ENCODE peak calls at places on chromosomes 6 and 20, in seven cellular contexts. H is kidney, N is mammary epithelial cell, R is astrocyte of the spinal cord, U is neural crest cell, D is MCF 10A, O is thoracic aorta. Z is an unnamed sample.
A peak's percentile ranks its signal among the peaks of the same experiment; 100 is the strongest.

GRCh38 chr6:128569737-128570438 is 49.5 kb upstream of the PTPRK start:
- DNase-seq in H (no peak), N (peak; percentile 81), R (peak; percentile 81), U (no peak), D (peak; percentile 93), O (no peak), Z (peak; percentile 78)

GRCh38 chr20:37311710-37312355 is 22.4 kb downstream of the MANBAL start:
- DNase-seq in H (no peak), N (no peak), R (no peak), U (no peak), D (no peak), O (no peak), Z (peak; percentile 49)

GRCh38 chr6:4780360-4780812 is 4.2 kb downstream of the CDYL start:
- DNase-seq in H (no peak), N (peak; percentile 48), R (peak; percentile 39), U (no peak), D (peak; percentile 52), O (no peak), Z (peak; percentile 62)

GRCh38 chr20:55067158-55067825 is 591.9 kb downstream of the DOK5 start:
- DNase-seq in H (no peak), N (no peak), R (peak; percentile 6), U (no peak), D (no peak), O (no peak), Z (no peak)

GRCh38 chr20:24134284-24134683 is 145.7 kb upstream of the GGTLC1 start:
- DNase-seq in H (no peak), N (peak; percentile 30), R (no peak), U (no peak), D (no peak), O (no peak), Z (peak; percentile 57)

GRCh38 chr6:167568407-167569024 is 243.6 kb downstream of the TTLL2 start:
- DNase-seq in H (no peak), N (no peak), R (no peak), U (no peak), D (no peak), O (no peak), Z (no peak)

GRCh38 chr6:5344038-5344437 is 82.7 kb downstream of the FARS2 start:
- DNase-seq in H (no peak), N (no peak), R (no peak), U (no peak), D (no peak), O (no peak), Z (no peak)

GRCh38 chr6:15319677-15320076 is 73.8 kb downstream of the JARID2 start:
- DNase-seq in H (no peak), N (no peak), R (no peak), U (no peak), D (no peak), O (no peak), Z (no peak)

GRCh38 chr20:39264506-39265172 is 302.5 kb downstream of the DHX35 start:
- DNase-seq in H (peak; percentile 76), N (peak; percentile 83), R (peak; percentile 67), U (peak; percentile 71), D (peak; percentile 86), O (peak; percentile 8), Z (peak; percentile 85)

GRCh38 chr6:133300896-133301295 is 59.7 kb downstream of the EYA4 start:
- DNase-seq in H (no peak), N (no peak), R (no peak), U (no peak), D (no peak), O (no peak), Z (no peak)

GRCh38 chr6:133312006-133312405 is 70.8 kb downstream of the EYA4 start:
- DNase-seq in H (no peak), N (no peak), R (no peak), U (no peak), D (no peak), O (no peak), Z (no peak)

GRCh38 chr6:133301739-133302138 is 60.6 kb downstream of the EYA4 start:
- DNase-seq in H (no peak), N (no peak), R (no peak), U (no peak), D (no peak), O (no peak), Z (no peak)

GRCh38 chr6:133309579-133309978 is 68.4 kb downstream of the EYA4 start:
- DNase-seq in H (no peak), N (no peak), R (no peak), U (no peak), D (no peak), O (no peak), Z (peak; percentile 4)

GRCh38 chr6:133306876-133307275 is 65.7 kb downstream of the EYA4 start:
- DNase-seq in H (no peak), N (no peak), R (no peak), U (no peak), D (no peak), O (no peak), Z (no peak)
- TF ChIP-seq CTCF in H (no peak), N (no peak), R (no peak), U (no peak), D (no peak), O (no peak), Z (no peak)

DNA sequence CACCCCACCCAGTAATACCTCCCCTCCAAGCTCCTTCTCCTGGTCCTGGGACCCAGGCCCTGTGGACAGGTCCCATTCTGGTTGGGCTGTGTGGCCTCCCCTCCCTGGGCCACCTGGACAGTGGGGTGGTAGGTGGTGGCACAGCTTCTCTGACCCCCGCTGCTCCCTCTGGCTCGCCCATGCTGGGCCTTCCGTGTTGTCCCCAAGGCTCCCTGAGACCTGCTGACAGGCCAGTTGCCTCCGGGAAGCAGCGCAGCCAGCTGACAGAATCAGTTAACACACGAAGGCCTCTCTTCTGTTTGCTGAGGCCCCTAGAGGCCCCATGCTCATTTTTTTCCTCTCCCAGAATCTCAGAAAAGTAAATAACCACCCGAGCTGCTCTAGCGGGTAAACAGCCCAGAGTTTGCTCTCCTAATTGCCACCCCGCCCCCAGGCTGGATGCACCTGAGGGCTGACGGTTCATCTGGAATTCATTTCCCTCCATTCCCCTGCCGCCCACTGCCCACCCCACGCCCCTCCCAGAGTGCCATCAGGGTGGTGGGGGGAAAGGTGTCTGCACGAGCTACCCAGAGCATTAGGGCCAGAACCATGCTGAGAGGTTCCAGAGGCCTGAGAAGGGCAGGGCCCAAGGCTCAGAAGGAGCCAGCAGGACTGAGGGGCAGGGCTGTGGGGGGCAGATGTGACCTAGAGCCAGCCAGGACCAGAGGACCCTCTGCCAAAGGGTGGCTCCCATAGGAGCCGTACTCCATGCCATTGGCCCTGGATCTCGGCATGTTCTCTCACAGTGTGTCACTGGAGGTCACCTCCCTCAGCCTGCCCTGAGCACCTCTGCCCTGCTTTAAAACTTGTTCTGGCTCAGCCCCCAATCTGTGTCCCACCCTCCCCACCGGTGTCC is 157.5 kb downstream of the GRM4 start:
- DNase-seq in H (peak; percentile 62), N (no peak), R (no peak), U (no peak), D (no peak), O (no peak), Z (no peak)
- TF ChIP-seq CTCF in H (no peak), N (no peak), R (no peak), U (no peak), D (no peak), O (no peak), Z (no peak)

GRCh38 chr6:136226027-136226673 is 24.0 kb downstream of the MTFR2 start:
- DNase-seq in H (no peak), N (no peak), R (peak; percentile 71), U (peak; percentile 65), D (peak; percentile 75), O (no peak), Z (peak; percentile 44)
- TF ChIP-seq CTCF in H (peak; percentile 100), N (peak; percentile 100), R (peak; percentile 100), U (peak; percentile 100), D (peak; percentile 99), O (peak; percentile 100), Z (peak; percentile 100)

GRCh38 chr6:14046476-14047068 is 71.0 kb upstream of the CD83 start:
- DNase-seq in H (no peak), N (peak; percentile 39), R (peak; percentile 45), U (peak; percentile 26), D (peak; percentile 62), O (no peak), Z (peak; percentile 77)
- TF ChIP-seq CTCF in H (peak; percentile 62), N (peak; percentile 88), R (peak; percentile 84), U (peak; percentile 79), D (peak; percentile 67), O (peak; percentile 25), Z (peak; percentile 84)

GRCh38 chr20:48827880-48828733 is at the start of gene PREX1:
- DNase-seq in H (peak; percentile 94), N (peak; percentile 31), R (peak; percentile 84), U (peak; percentile 74), D (no peak), O (no peak), Z (peak; percentile 55)
- TF ChIP-seq CTCF in H (no peak), N (no peak), R (no peak), U (no peak), D (no peak), O (no peak), Z (no peak)

GRCh38 chr20:34022154-34022842 is 28.6 kb downstream of the RALY start:
- DNase-seq in H (no peak), N (peak; percentile 15), R (no peak), U (no peak), D (peak; percentile 45), O (no peak), Z (peak; percentile 33)
- TF ChIP-seq CTCF in H (no peak), N (peak; percentile 38), R (peak; percentile 47), U (peak; percentile 56), D (peak; percentile 32), O (no peak), Z (peak; percentile 20)

GRCh38 chr20:36218380-36219064 is 17.8 kb upstream of the AAR2 start:
- DNase-seq in H (no peak), N (no peak), R (no peak), U (no peak), D (no peak), O (no peak), Z (no peak)

GRCh38 chr20:36214684-36215256 is 21.5 kb upstream of the AAR2 start:
- DNase-seq in H (no peak), N (peak; percentile 18), R (peak; percentile 25), U (no peak), D (peak; percentile 51), O (no peak), Z (peak; percentile 50)

GRCh38 chr20:36215778-36216177 is 20.5 kb upstream of the AAR2 start:
- DNase-seq in H (no peak), N (no peak), R (no peak), U (no peak), D (no peak), O (no peak), Z (no peak)

GRCh38 chr20:36216314-36217025 is 19.8 kb upstream of the AAR2 start:
- DNase-seq in H (no peak), N (no peak), R (no peak), U (no peak), D (no peak), O (no peak), Z (no peak)

GRCh38 chr20:36217226-36217625 is 19.1 kb upstream of the AAR2 start:
- DNase-seq in H (no peak), N (no peak), R (no peak), U (no peak), D (peak; percentile 22), O (no peak), Z (peak; percentile 20)
- TF ChIP-seq CTCF in H (no peak), N (no peak), R (peak; percentile 2), U (no peak), D (peak; percentile 10), O (no peak), Z (peak; percentile 32)

DNA sequence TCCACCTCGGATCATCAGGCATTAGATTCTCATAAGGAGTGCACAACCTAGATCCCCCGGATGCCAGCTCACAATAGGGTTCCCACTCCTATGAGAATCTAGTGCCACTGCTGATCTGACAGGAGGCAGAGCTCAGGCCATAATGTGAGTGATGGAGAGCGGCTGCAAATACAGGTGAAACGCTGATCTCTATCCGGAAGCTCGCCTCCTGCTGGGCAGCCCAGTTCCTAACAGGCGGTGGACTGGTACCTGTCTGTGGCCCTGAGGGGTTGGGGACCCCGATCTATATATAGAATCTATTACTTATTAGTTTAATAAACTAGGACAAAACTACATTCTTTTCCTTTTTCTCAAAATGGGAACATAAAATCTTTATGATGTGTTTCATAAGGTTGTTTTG is 741.9 kb downstream of the RFPL4B start:
- DNase-seq in H (no peak), N (no peak), R (no peak), U (no peak), D (no peak), O (no peak), Z (no peak)
- TF ChIP-seq CTCF in H (no peak), N (no peak), R (no peak), U (no peak), D (no peak), O (no peak), Z (no peak)